ENCODE peak calls at places on chromosomes 2 and 18, in four cellular contexts. S is PC-3, I is upper lobe of left lung, X is cardiac muscle cell. H is an unnamed sample.

GRCh38 chr2:2325538-2325937 is 5.5 kb downstream of the MYT1L start:
- DNase-seq in S (no peak), I (no peak), X (no peak), H (no peak)

GRCh38 chr2:64502860-64503259 is 21.3 kb upstream of the AFTPH start:
- DNase-seq in S (no peak), I (no peak), X (no peak), H (no peak)

GRCh38 chr2:1993711-1994682 is 249.7 kb upstream of the PXDN start:
- DNase-seq in S (peak; percentile 29), I (no peak), X (no peak), H (no peak)

GRCh38 chr2:12318427-12319057 is 398.2 kb upstream of the TRIB2 start:
- DNase-seq in S (peak; percentile 95), I (no peak), X (no peak), H (no peak)

GRCh38 chr2:5121106-5121505 is 571.1 kb upstream of the SOX11 start:
- DNase-seq in S (no peak), I (no peak), X (peak; percentile 52), H (no peak)

GRCh38 chr2:240811346-240812300 is 8.4 kb downstream of the KIF1A start:
- DNase-seq in S (no peak), I (no peak), X (no peak), H (no peak)

GRCh38 chr2:223319601-223320000 is 267.6 kb downstream of the KCNE4 start:
- DNase-seq in S (no peak), I (no peak), X (no peak), H (no peak)

GRCh38 chr2:86468162-86469033 is 27.2 kb downstream of the KDM3A start:
- DNase-seq in S (no peak), I (no peak), X (no peak), H (no peak)

GRCh38 chr2:200308001-200308400 is 1.5 kb downstream of the SPATS2L start:
- DNase-seq in S (peak; percentile 24), I (no peak), X (no peak), H (no peak)

GRCh38 chr2:136214801-136215200 is 96.9 kb upstream of the CXCR4 start:
- DNase-seq in S (no peak), I (no peak), X (no peak), H (no peak)

GRCh38 chr18:44759925-44760342 is 79.2 kb downstream of the SETBP1 start:
- DNase-seq in S (no peak), I (no peak), X (no peak), H (no peak)

GRCh38 chr2:65377556-65378307 is 54.7 kb downstream of the SPRED2 start:
- DNase-seq in S (peak; percentile 90), I (peak; percentile 60), X (no peak), H (no peak)

GRCh38 chr18:23302852-23303527 is 150.1 kb upstream of the RIOK3 start:
- DNase-seq in S (no peak), I (no peak), X (no peak), H (no peak)

GRCh38 chr2:167964650-167965404 is 282.6 kb downstream of the STK39 start:
- DNase-seq in S (peak; percentile 35), I (no peak), X (peak; percentile 66), H (no peak)

GRCh38 chr18:59640721-59641120 is 56.5 kb downstream of the CCBE1 start:
- DNase-seq in S (no peak), I (no peak), X (no peak), H (no peak)

GRCh38 chr18:60676807-60677206 is 304.2 kb upstream of the MC4R start:
- DNase-seq in S (no peak), I (no peak), X (peak; percentile 8), H (peak; percentile 56)

GRCh38 chr2:118854507-118855300 is 7.3 kb upstream of the EN1 start:
- DNase-seq in S (no peak), I (no peak), X (no peak), H (no peak)

GRCh38 chr2:142131016-142131714 is at the start of gene LRP1B:
- DNase-seq in S (no peak), I (no peak), X (peak; percentile 47), H (peak; percentile 34)

GRCh38 chr2:20135631-20136050 is 84.2 kb upstream of the LAPTM4A start:
- DNase-seq in S (peak; percentile 62), I (peak; percentile 70), X (peak; percentile 85), H (peak; percentile 88)

GRCh38 chr18:13915973-13916372 is 637 bp upstream of the MC2R start:
- DNase-seq in S (no peak), I (no peak), X (peak; percentile 16), H (no peak)

GRCh38 chr18:32208012-32208411 is 18.2 kb downstream of the MEP1B start:
- DNase-seq in S (no peak), I (no peak), X (no peak), H (no peak)

GRCh38 chr18:59155140-59155539 is 15.5 kb downstream of the SEC11C start:
- DNase-seq in S (no peak), I (no peak), X (no peak), H (no peak)

GRCh38 chr2:222336442-222336841 is 37.6 kb upstream of the PAX3 start:
- DNase-seq in S (no peak), I (no peak), X (no peak), H (no peak)

GRCh38 chr2:196849895-196850294 is 40.7 kb upstream of the C2orf66 start:
- DNase-seq in S (peak; percentile 50), I (no peak), X (peak; percentile 50), H (peak; percentile 22)

GRCh38 chr18:32300914-32301313 is 111.1 kb downstream of the MEP1B start:
- DNase-seq in S (peak; percentile 49), I (no peak), X (no peak), H (no peak)

GRCh38 chr2:27891820-27892105 is 1.2 kb downstream of the BABAM2 start:
- DNase-seq in S (peak; percentile 27), I (no peak), X (no peak), H (no peak)

GRCh38 chr18:74596959-74597661 is 560 bp upstream of the ZNF407 start:
- DNase-seq in S (no peak), I (peak; percentile 72), X (peak; percentile 77), H (peak; percentile 64)

GRCh38 chr2:29016500-29016899 is 35.4 kb downstream of the TOGARAM2 start:
- DNase-seq in S (no peak), I (no peak), X (no peak), H (no peak)

GRCh38 chr2:200922439-200922838 is 33.3 kb downstream of the NIF3L1 start:
- DNase-seq in S (no peak), I (no peak), X (no peak), H (no peak)

GRCh38 chr2:190896477-190896876 is 15.9 kb downstream of the GLS start:
- DNase-seq in S (no peak), I (no peak), X (peak; percentile 49), H (no peak)

GRCh38 chr2:69556008-69556407 is 87.5 kb downstream of the AAK1 start:
- DNase-seq in S (no peak), I (no peak), X (no peak), H (no peak)

GRCh38 chr2:41966920-41967319 is 80.9 kb upstream of the PKDCC start:
- DNase-seq in S (no peak), I (no peak), X (no peak), H (no peak)
- H3K27ac ChIP-seq in S (no peak overlapping the region), I (peak overlapping the region; percentile 2), X (no peak overlapping the region), H (no peak overlapping the region)

GRCh38 chr2:62485780-62486765 is 19.9 kb downstream of the TMEM17 start:
- DNase-seq in S (peak; percentile 59), I (no peak), X (no peak), H (no peak)

GRCh38 chr2:62489162-62489561 is 16.8 kb downstream of the TMEM17 start:
- DNase-seq in S (no peak), I (no peak), X (no peak), H (no peak)

GRCh38 chr2:62492048-62492447 is 13.9 kb downstream of the TMEM17 start:
- DNase-seq in S (no peak), I (no peak), X (no peak), H (no peak)

DNA sequence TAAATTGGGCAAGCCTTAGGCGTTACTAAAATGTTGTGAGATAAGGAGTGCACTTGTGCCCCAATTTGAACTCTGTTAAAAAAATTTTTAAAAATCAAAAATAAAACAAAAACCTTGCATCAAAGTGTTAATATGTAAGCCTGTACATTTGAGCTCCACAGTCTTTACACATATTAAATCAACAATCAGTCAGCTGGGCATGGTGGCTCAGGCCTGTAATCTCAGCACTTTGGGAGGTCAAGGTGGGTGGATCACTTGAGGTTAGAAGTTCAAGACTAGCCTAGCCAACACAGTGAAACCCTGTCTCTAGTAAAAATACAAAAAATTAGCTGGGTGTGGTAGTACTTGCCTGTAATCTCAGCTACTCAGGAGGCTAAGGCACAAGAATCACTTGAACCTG is 16.3 kb downstream of the TMEM17 start:
- DNase-seq in S (no peak), I (no peak), X (no peak), H (no peak)
- H3K4me3 ChIP-seq in S (no peak overlapping the region), I (no peak overlapping the region), X (no peak overlapping the region), H (no peak overlapping the region)

GRCh38 chr18:22169011-22169888 is at the start of gene GATA6:
- DNase-seq in S (peak; percentile 91), I (peak; percentile 95), X (peak; percentile 96), H (peak; percentile 61)
- TF ChIP-seq CTCF in S (peak; percentile 55), I (peak; percentile 51), X (peak; percentile 49), H (peak; percentile 41)

DNA sequence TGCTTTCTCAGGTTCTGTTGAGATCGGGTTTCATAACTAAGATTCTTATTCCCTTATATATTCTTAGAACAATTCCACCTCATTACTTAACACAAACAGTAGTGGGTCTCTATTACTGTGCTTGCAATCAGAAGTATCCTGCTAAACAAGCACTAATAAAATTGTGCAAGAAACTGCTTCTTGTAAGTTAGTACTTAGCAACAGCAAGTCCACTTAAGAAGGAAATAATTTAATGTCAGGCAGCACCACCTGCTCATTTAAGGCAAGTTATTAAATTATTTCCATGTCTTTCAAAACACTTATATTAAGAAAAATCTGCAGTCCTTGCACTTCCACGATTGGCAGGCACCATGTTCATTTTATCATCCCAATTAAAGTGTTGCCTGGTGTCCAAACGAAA is 67.8 kb downstream of the RBMS1 start:
- DNase-seq in S (no peak), I (no peak), X (no peak), H (no peak)
- H3K27ac ChIP-seq in S (no peak overlapping the region), I (peak overlapping the region; percentile 42), X (no peak overlapping the region), H (no peak overlapping the region)

GRCh38 chr2:110675679-110676078 is 2.2 kb downstream of the BUB1 start:
- DNase-seq in S (peak; percentile 38), I (no peak), X (no peak), H (no peak)

GRCh38 chr2:110677080-110677479 is 783 bp downstream of the BUB1 start:
- DNase-seq in S (peak; percentile 14), I (no peak), X (no peak), H (no peak)

GRCh38 chr2:110677530-110678456 is at the start of gene BUB1:
- DNase-seq in S (peak; percentile 98), I (peak; percentile 96), X (peak; percentile 97), H (peak; percentile 96)

GRCh38 chr2:110673201-110673600 is 4.7 kb downstream of the BUB1 start:
- DNase-seq in S (no peak), I (no peak), X (no peak), H (no peak)

GRCh38 chr2:110674620-110675555 is 3.0 kb downstream of the BUB1 start:
- DNase-seq in S (peak; percentile 83), I (peak; percentile 62), X (peak; percentile 76), H (no peak)
- H3K4me3 ChIP-seq in S (peak overlapping the region; percentile 94), I (no peak overlapping the region), X (peak overlapping the region; percentile 1), H (no peak overlapping the region)

DNA sequence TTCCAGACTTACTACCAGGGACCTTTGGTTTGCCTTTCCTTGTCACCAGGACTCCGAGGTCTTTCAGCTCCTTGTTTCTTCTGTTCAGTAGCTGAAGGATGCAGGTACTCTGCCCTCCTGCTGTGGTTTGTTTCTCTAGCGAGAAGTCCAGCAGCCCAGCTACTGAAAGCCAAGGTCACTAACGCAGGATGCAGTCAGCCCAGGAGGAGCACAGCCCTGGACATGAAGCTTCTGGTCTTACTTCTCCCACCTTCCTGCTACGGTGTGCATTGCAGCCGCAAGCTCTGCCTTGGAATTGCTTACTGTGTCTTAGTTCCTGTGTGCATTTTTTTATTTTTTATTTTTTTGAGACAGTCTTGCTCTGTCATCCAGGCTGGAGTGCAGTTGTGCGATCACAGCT is 62.4 kb downstream of the DGKD start:
- DNase-seq in S (no peak), I (no peak), X (no peak), H (no peak)
- TF ChIP-seq CTCF in S (no peak), I (no peak), X (no peak), H (no peak)